ENCODE peak calls at places on chromosome 17, in seven cellular contexts. V, Q, X, S, N, G and L are unnamed samples. For H3K4me1, the result is how much of the 10 kb centered on the place peaks cover.

GRCh38 chr17:58215685-58216084 is 3.4 kb downstream of the MKS1 start:
- DNase-seq in N (no peak), S (no peak), V (peak), Q (no peak), G (no peak), X (no peak), L (no peak)

GRCh38 chr17:76537288-76537577 is 276 bp downstream of the CYGB start:
- DNase-seq in S (no peak), V (no peak), Q (no peak), N (no peak), X (peak), G (no peak), L (peak)

GRCh38 chr17:59401725-59402124 is 70.3 kb downstream of the YPEL2 start:
- DNase-seq in Q (no peak), G (no peak), V (no peak), N (no peak), X (no peak), S (no peak), L (no peak)

GRCh38 chr17:1714980-1715802 is 5.0 kb upstream of the TLCD2 start:
- DNase-seq in Q (peak), G (peak), N (peak), S (no peak), V (peak), X (peak), L (peak)

GRCh38 chr17:15883617-15884111 is 61.3 kb upstream of the ADORA2B start:
- DNase-seq in X (no peak), S (no peak), N (no peak), Q (no peak), G (no peak), V (no peak), L (no peak)

GRCh38 chr17:34081269-34081668 is 173.8 kb upstream of the CCL2 start:
- DNase-seq in S (no peak), G (peak), N (no peak), X (no peak), Q (no peak), V (peak), L (no peak)

GRCh38 chr17:57879437-57880085 is 29.7 kb upstream of the MRPS23 start:
- DNase-seq in G (no peak), X (no peak), N (no peak), Q (peak), S (no peak), V (no peak), L (no peak)

GRCh38 chr17:43020030-43020621 is 2.1 kb downstream of the VAT1 start:
- DNase-seq in N (no peak), G (no peak), V (no peak), X (no peak), S (no peak), Q (no peak), L (no peak)

GRCh38 chr17:14756469-14756868 is 455.6 kb downstream of the HS3ST3B1 start:
- DNase-seq in S (no peak), Q (no peak), G (peak), N (no peak), X (no peak), V (no peak), L (no peak)

GRCh38 chr17:78664476-78665384 is 87.5 kb upstream of the DNAH17 start:
- DNase-seq in S (no peak), X (no peak), G (no peak), V (no peak), N (no peak), Q (no peak), L (peak)

GRCh38 chr17:71071837-71072236 is 902.5 kb downstream of the KCNJ2 start:
- DNase-seq in G (no peak), N (no peak), X (no peak), Q (no peak), V (no peak), S (no peak), L (no peak)

GRCh38 chr17:18004345-18004744 is 31.7 kb downstream of the DRC3 start:
- DNase-seq in Q (no peak), G (no peak), X (no peak), N (no peak), V (no peak), S (no peak), L (no peak)

GRCh38 chr17:9472094-9472493 is 103.5 kb downstream of the STX8 start:
- DNase-seq in S (no peak), X (no peak), N (no peak), G (no peak), Q (no peak), V (no peak), L (no peak)

GRCh38 chr17:48484850-48485249 is 46.0 kb downstream of the HOXB1 start:
- DNase-seq in N (no peak), G (no peak), V (no peak), X (no peak), S (no peak), Q (no peak), L (no peak)

GRCh38 chr17:76382305-76382802 is 2.1 kb upstream of the SPHK1 start:
- DNase-seq in V (no peak), Q (peak), N (no peak), S (no peak), G (peak), X (no peak), L (peak)

GRCh38 chr17:71327376-71328059 is 793.3 kb upstream of the SOX9 start:
- DNase-seq in G (no peak), Q (no peak), N (no peak), V (no peak), X (no peak), S (no peak), L (no peak)

GRCh38 chr17:43356999-43357398 is 41.8 kb upstream of the ARL4D start:
- DNase-seq in Q (no peak), V (no peak), X (no peak), S (no peak), G (no peak), N (no peak), L (no peak)

GRCh38 chr17:67555855-67556254 is 161.9 kb upstream of the NOL11 start:
- DNase-seq in V (no peak), S (no peak), Q (no peak), N (peak), G (no peak), X (no peak), L (no peak)

GRCh38 chr17:43529977-43530302 is 16.2 kb downstream of the ETV4 start:
- DNase-seq in G (no peak), X (no peak), Q (no peak), N (no peak), S (no peak), V (no peak), L (no peak)

GRCh38 chr17:76529224-76529642 is 8.3 kb downstream of the CYGB start:
- DNase-seq in V (no peak), N (peak), Q (peak), X (peak), G (no peak), S (no peak), L (no peak)

GRCh38 chr17:77459018-77459755 is 318.4 kb downstream of the SEC14L1 start:
- DNase-seq in Q (no peak), S (no peak), N (no peak), G (no peak), V (no peak), X (no peak), L (no peak)

GRCh38 chr17:6435968-6436367 is 1.0 kb upstream of the AIPL1 start:
- DNase-seq in N (no peak), Q (peak), V (peak), G (peak), X (peak), S (no peak), L (peak)

GRCh38 chr17:19004601-19005441 is at the start of gene FAM83G:
- DNase-seq in S (peak), N (peak), X (peak), V (peak), Q (peak), G (peak), L (peak)

GRCh38 chr17:57201481-57201880 is 54.8 kb upstream of the MSI2 start:
- DNase-seq in N (no peak), Q (no peak), S (no peak), V (no peak), X (no peak), G (no peak), L (no peak)

DNA sequence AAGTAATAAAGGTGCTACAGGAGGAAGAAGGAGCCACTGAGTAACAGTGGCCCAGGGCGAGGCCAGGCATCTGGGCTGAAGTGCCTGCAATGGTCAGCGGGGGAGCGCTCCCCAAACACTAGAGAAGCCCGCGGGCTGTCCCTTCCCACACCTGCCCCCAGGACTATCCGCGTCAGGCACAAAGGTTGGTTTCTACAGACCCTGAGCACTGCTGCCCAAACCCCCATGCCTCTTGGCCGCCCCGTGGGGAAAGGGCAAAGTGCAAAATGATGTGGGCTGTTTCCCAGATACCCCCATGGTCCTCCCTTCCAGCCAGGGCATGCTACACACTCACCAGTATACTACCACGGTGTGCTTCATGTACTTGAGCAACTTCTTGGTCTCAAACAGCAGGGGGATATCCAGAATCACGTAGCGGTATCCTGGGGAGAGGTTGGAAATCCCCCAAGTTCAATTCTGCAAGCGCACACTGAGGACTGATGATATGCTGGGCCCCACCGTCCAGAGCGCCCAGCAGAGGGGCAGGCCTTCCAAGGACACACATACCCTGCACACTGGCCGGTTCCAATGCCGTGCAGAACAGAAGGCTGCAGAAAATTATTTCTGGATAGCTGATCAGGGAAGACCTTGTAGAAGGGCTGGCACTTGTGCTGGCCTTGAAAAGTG is 21.5 kb downstream of the DCAKD start:
- DNase-seq in G (no peak), S (peak), X (no peak), V (no peak), N (no peak), Q (no peak), L (no peak)
- TF ChIP-seq POLR2AphosphoS5 in G (no peak), S (no peak), X (no peak), V (no peak), N (no peak), Q (no peak), L (no peak)

GRCh38 chr17:81329927-81330883 is 35.1 kb upstream of the SLC38A10 start:
- DNase-seq in S (no peak), X (no peak), G (peak), N (no peak), V (no peak), Q (no peak), L (no peak)

GRCh38 chr17:81330884-81331245 is 35.8 kb upstream of the SLC38A10 start:
- DNase-seq in V (no peak), N (no peak), Q (no peak), X (no peak), S (no peak), G (no peak), L (no peak)

GRCh38 chr17:81328925-81329278 is 33.8 kb upstream of the SLC38A10 start:
- DNase-seq in G (no peak), X (no peak), V (no peak), Q (no peak), N (peak), S (no peak), L (no peak)

GRCh38 chr17:81328489-81328888 is 33.4 kb upstream of the SLC38A10 start:
- DNase-seq in X (no peak), S (no peak), Q (no peak), N (no peak), V (no peak), G (no peak), L (no peak)

GRCh38 chr17:81329279-81329926 is 34.3 kb upstream of the SLC38A10 start:
- DNase-seq in X (peak), V (peak), Q (peak), N (peak), S (no peak), G (peak), L (no peak)
- H3K27ac ChIP-seq in X (peak), V (no peak), Q (peak), N (peak), S (no peak), G (no peak), L (peak)

GRCh38 chr17:4708436-4708835 is 2.0 kb upstream of the ARRB2 start:
- DNase-seq in N (no peak), Q (no peak), S (no peak), V (no peak), G (peak), X (no peak), L (no peak)

GRCh38 chr17:4710693-4711634 is 532 bp downstream of the ARRB2 start:
- DNase-seq in N (no peak), X (peak), V (no peak), G (no peak), Q (no peak), S (no peak), L (no peak)

GRCh38 chr17:4712526-4712925 is 2.1 kb downstream of the ARRB2 start:
- DNase-seq in N (no peak), X (no peak), S (no peak), Q (no peak), V (no peak), G (no peak), L (no peak)

GRCh38 chr17:4709794-4710692 is at the start of gene ARRB2:
- DNase-seq in V (peak), S (peak), Q (peak), X (peak), G (peak), N (peak), L (peak)

GRCh38 chr17:4711671-4712111 is 1.3 kb downstream of the ARRB2 start:
- DNase-seq in X (no peak), V (no peak), G (no peak), S (no peak), N (peak), Q (no peak), L (no peak)
- H3K4me1 ChIP-seq in X (under half), V (under half), G (under half), S (under half), N (under half), Q (under half), L (half or more)

DNA sequence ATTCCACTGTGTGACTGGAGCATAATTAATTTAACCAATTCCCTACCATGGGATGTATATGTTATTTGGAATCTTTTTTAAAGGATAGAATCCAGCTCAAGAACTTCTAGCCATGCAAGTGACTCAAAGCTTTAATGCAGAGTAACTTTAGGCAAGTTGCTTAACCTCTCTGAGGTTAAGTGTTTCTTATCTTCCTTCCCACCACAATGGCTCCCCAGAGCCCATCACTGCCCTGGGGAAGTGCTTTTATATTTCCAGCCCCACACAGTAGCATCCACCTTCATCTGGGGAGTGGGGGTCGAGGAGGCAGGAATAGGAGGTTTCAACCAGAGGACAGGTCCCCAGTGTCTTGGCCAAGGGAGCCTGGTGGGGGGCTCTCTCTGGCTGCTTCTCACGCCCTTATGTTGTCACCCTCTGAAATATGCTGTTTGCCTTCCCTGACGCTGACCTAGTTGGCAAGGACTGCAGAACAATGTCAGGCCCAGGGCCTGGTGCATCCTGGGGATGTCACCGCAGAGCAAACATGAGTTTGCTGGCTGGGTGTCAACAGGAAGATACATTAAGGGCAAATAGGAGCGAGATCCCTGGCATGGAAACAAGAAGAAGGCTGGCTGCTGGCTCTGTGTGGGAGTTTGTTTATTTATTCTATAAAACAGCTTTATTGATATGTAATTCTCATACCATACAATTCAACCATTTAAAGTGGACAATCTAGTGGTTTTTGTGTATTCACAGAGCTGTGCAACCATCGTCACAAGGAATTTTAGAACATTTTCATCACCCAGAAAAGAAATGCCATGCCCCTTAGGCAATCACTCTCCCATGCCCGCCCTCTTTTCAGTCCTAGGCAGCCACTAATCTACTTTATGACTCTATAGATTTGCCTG is 46.6 kb upstream of the WSB1 start:
- DNase-seq in V (no peak), Q (peak), N (peak), G (no peak), X (peak), S (no peak), L (peak)
- TF ChIP-seq POLR2AphosphoS5 in V (no peak), Q (peak), N (peak), G (no peak), X (peak), S (no peak), L (peak)

DNA sequence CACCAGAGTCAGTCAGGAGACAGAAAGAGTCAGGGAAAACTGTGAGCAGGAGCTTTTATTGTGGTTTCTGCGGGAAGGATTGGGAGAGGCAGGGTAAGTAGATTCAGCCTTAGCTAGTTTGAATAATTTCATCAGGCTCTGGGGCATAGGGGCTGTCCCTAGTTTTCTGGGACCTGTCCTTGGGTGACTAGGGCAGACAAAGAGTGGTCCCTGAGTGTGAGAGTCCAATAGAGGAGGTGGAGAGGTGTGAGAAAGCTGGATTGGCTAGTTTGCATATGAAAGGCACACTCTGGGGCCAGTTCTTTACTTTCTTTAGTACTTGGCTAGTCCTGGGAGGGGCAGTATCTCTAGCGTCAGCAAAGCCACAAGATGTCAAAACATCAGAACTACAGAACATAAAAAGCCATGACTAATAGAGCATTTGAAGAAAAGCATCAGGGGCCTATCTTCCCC is 255.6 kb downstream of the HS3ST3A1 start:
- DNase-seq in V (peak), N (no peak), Q (no peak), G (peak), X (no peak), S (no peak), L (no peak)
- H3K27ac ChIP-seq in V (peak), N (no peak), Q (no peak), G (no peak), X (no peak), S (no peak), L (no peak)

GRCh38 chr17:63775420-63775819 is 1.4 kb downstream of the DDX42 start:
- DNase-seq in X (no peak), V (peak), S (no peak), Q (no peak), G (peak), N (no peak), L (no peak)

GRCh38 chr17:63773272-63774140 is at the start of gene CCDC47:
- DNase-seq in V (peak), S (peak), G (peak), Q (peak), N (peak), X (peak), L (peak)

GRCh38 chr17:63772801-63773271 is 561 bp downstream of the CCDC47 start:
- DNase-seq in Q (peak), V (peak), N (no peak), S (no peak), X (no peak), G (peak), L (no peak)

GRCh38 chr17:63774982-63775290 is 966 bp downstream of the DDX42 start:
- DNase-seq in X (no peak), N (no peak), V (no peak), G (peak), Q (no peak), S (no peak), L (no peak)

DNA sequence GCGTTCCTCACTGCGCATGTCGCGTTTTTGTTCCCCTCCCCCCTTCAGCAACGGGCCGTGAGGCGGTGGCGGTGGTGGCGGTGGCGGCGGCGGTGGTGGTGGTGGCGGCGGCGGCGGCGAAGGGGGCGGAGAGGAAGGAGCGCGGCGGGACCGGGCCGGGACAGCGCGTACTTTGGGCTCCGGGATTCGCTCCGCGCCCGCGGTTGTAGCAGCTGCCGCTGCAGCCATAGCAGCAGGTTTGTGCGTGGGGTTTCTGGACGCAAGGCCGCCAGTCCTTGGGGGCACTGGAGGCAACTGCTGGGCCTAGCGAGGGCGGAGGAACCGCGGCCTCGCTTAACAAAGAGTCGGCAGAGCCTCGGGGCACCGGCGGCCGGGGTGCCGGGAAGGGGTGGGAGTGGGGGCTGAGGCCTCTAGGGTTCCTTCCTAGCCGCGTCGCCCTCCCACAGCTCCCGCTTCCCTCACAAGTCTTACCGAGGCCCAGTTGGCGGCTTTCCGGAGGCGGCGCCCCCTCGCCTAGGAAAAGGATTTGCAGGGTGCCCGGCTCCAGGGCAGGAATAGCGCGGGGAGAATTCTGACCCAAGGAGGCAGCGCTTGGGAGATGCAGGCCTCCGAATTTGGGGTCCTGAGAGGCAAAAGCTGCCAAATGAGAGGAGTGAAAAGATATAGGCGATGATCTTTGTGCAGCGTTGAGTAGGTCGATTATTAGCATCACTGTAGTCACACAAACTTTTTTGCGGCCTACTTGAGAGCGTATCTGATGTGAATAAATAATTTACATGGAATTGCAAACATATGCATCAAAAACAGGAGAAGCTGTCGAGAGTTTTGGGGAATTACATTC is at the start of gene DDX42:
- DNase-seq in V (peak), S (no peak), G (peak), X (peak), Q (peak), N (peak), L (peak)
- H3K4me1 ChIP-seq in V (under half), S (under half), G (under half), X (under half), Q (under half), N (under half), L (half or more)